ENCODE peak calls at places on chromosomes 2 and 18, in nine cellular contexts. E, Z, A, P, V, F, L, C and N are unnamed samples. For H3K4me1, the result is how much of the 10 kb centered on the place peaks cover.

GRCh38 chr2:119424284-119425118 is 7.2 kb upstream of the TMEM37 start:
- DNase-seq in F (no peak), E (no peak), Z (no peak), V (no peak), A (no peak), L (no peak), C (no peak), P (no peak), N (no peak)

GRCh38 chr2:240820607-240821428 is 799 bp upstream of the KIF1A start:
- DNase-seq in C (no peak), E (no peak), F (no peak), L (peak), V (no peak), Z (no peak), A (no peak), P (no peak), N (no peak)

GRCh38 chr2:215556979-215557378 is 121.1 kb upstream of the FN1 start:
- DNase-seq in C (no peak), P (no peak), V (no peak), A (peak), E (peak), L (no peak), F (no peak), Z (no peak), N (no peak)

GRCh38 chr2:121626777-121627524 is 22.3 kb downstream of the CLASP1 start:
- DNase-seq in L (peak), A (peak), E (peak), F (no peak), P (peak), V (peak), C (no peak), Z (peak), N (peak)

GRCh38 chr2:121686218-121686617 is 37.0 kb upstream of the CLASP1 start:
- DNase-seq in E (no peak), P (no peak), L (peak), Z (no peak), C (no peak), A (no peak), F (no peak), V (peak), N (no peak)

GRCh38 chr2:196230051-196230450 is 58.7 kb upstream of the STK17B start:
- DNase-seq in C (no peak), Z (peak), L (no peak), P (no peak), V (no peak), E (no peak), A (no peak), F (peak), N (no peak)

GRCh38 chr2:147910990-147911473 is 66.2 kb downstream of the ACVR2A start:
- DNase-seq in L (no peak), P (no peak), E (peak), V (no peak), F (peak), Z (peak), C (peak), A (peak), N (no peak)

GRCh38 chr2:17195016-17195415 is 323.2 kb downstream of the RAD51AP2 start:
- DNase-seq in L (no peak), C (no peak), E (no peak), F (no peak), A (no peak), P (no peak), Z (no peak), V (no peak), N (no peak)

GRCh38 chr18:3935316-3935715 is 485.3 kb downstream of the TGIF1 start:
- DNase-seq in Z (no peak), F (no peak), E (peak), A (no peak), P (no peak), C (no peak), L (no peak), V (no peak), N (no peak)

GRCh38 chr2:70255637-70256314 is 2.2 kb upstream of the PCYOX1 start:
- DNase-seq in L (no peak), A (no peak), E (no peak), P (no peak), C (no peak), F (no peak), V (no peak), Z (no peak), N (no peak)

GRCh38 chr2:173064231-173064805 is 11.3 kb upstream of the MAP3K20 start:
- DNase-seq in E (peak), A (peak), F (no peak), L (no peak), P (no peak), Z (no peak), V (no peak), C (no peak), N (no peak)

GRCh38 chr2:20472569-20472968 is 25.7 kb downstream of the RHOB start:
- DNase-seq in A (no peak), F (no peak), V (no peak), P (no peak), E (no peak), C (no peak), Z (no peak), L (no peak), N (no peak)

GRCh38 chr18:38545071-38545470 is 979.5 kb upstream of the CELF4 start:
- DNase-seq in F (no peak), C (no peak), L (no peak), A (peak), Z (no peak), P (no peak), E (no peak), V (no peak), N (no peak)

GRCh38 chr2:80326214-80326613 is 21.7 kb upstream of the LRRTM1 start:
- DNase-seq in A (peak), P (no peak), F (no peak), E (peak), Z (no peak), C (no peak), V (no peak), L (no peak), N (peak)

GRCh38 chr2:222903234-222904220 is 42.7 kb downstream of the ACSL3 start:
- DNase-seq in V (no peak), L (no peak), F (peak), C (no peak), Z (no peak), E (peak), P (no peak), A (peak), N (no peak)

GRCh38 chr2:218891275-218892135 is 10.9 kb downstream of the WNT10A start:
- DNase-seq in C (no peak), V (no peak), F (no peak), E (no peak), P (no peak), L (no peak), A (no peak), Z (no peak), N (no peak)

GRCh38 chr2:226652983-226653765 is 146.4 kb downstream of the IRS1 start:
- DNase-seq in F (no peak), L (no peak), P (no peak), C (no peak), V (no peak), E (peak), A (peak), Z (no peak), N (no peak)
- H3K27ac ChIP-seq in F (no peak), L (peak), P (no peak), C (peak), V (peak), E (peak), A (no peak), Z (no peak), N (no peak)

GRCh38 chr2:209946539-209946938 is 55.9 kb upstream of the RPE start:
- DNase-seq in F (no peak), P (no peak), L (no peak), A (no peak), V (no peak), E (no peak), C (no peak), Z (no peak), N (no peak)
- H3K4me1 ChIP-seq in F (under half), P (under half), L (under half), A (under half), V (under half), E (under half), C (under half), Z (under half), N (under half)

GRCh38 chr18:74489631-74490030 is 6.5 kb upstream of the CNDP2 start:
- DNase-seq in E (peak), C (no peak), Z (no peak), V (no peak), F (no peak), P (no peak), A (peak), L (no peak), N (no peak)
- H3K4me3 ChIP-seq in E (peak), C (no peak), Z (no peak), V (no peak), F (no peak), P (no peak), A (no peak), L (no peak), N (no peak)

GRCh38 chr2:42917374-42918017 is 125.1 kb upstream of the HAAO start:
- DNase-seq in V (peak), L (no peak), P (no peak), E (peak), A (peak), Z (peak), F (no peak), C (no peak), N (peak)
- H3K27ac ChIP-seq in V (peak), L (peak), P (no peak), E (peak), A (no peak), Z (peak), F (no peak), C (no peak), N (peak)

GRCh38 chr2:235029054-235029453 is 77.2 kb downstream of the SH3BP4 start:
- DNase-seq in V (no peak), E (no peak), A (no peak), P (no peak), Z (no peak), C (no peak), L (no peak), F (no peak), N (no peak)

GRCh38 chr2:235030126-235030525 is 78.3 kb downstream of the SH3BP4 start:
- DNase-seq in L (no peak), V (no peak), E (no peak), C (no peak), A (no peak), F (no peak), Z (no peak), P (no peak), N (no peak)

GRCh38 chr2:235027558-235028214 is 75.9 kb downstream of the SH3BP4 start:
- DNase-seq in Z (no peak), A (peak), V (peak), C (no peak), L (no peak), E (peak), P (no peak), F (no peak), N (no peak)

GRCh38 chr2:235026649-235027557 is 75.1 kb downstream of the SH3BP4 start:
- DNase-seq in A (peak), F (no peak), Z (peak), L (peak), V (peak), C (peak), P (no peak), E (peak), N (peak)

DNA sequence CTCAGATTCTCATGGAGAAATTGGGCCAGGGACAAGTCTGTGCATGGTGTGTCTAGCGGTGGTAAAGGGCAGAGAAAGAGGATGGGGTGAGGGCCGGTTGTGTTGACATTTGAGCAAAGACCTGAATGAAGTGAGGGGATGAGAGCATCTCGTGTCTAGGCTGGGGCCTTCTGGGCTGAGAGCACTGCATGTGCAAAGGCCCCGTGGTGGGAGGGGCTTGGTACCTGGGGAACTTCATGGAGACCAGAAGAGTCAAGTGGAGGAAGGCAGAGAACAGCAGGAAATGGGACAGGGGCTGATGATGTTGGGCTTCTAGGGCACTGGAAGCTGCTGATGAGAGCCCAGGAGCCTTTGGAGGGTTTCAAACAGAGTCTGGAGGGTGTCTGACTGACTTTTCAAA is 76.8 kb downstream of the SH3BP4 start:
- DNase-seq in L (no peak), V (no peak), C (no peak), P (no peak), A (no peak), Z (no peak), E (no peak), F (no peak), N (no peak)
- H3K4me1 ChIP-seq in L (under half), V (under half), C (under half), P (under half), A (under half), Z (under half), E (half or more), F (under half), N (under half)

DNA sequence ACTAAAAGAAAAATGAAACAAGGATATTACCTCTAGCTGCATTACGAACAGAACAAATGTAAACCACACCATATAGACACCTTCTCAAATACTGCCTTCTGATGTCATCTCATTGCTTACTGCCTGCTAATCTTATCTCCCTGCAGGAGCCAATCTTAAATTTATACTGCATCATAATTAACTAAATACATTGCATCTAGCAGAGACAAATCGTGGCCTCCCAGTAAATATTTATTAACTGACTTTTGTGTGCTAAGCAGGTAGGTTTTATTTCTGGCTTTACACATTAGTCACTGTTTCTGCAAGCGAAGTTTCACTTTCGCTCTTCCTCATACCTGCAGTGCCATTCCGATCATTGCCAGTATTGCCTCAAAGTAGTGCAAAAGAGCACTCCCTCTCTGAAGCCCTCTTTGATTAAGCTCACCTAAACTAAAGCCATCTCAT is 67.5 kb downstream of the SPATS2L start:
- DNase-seq in C (no peak), F (peak), Z (no peak), E (no peak), V (no peak), P (no peak), A (no peak), L (no peak), N (no peak)
- H3K4me3 ChIP-seq in C (no peak), F (peak), Z (no peak), E (no peak), V (no peak), P (no peak), A (no peak), L (peak), N (no peak)

GRCh38 chr2:157334797-157335196 is 9.2 kb upstream of the ERMN start:
- DNase-seq in L (no peak), Z (no peak), E (no peak), V (no peak), P (no peak), C (no peak), F (no peak), A (no peak), N (no peak)

GRCh38 chr2:157334335-157334734 is 8.7 kb upstream of the ERMN start:
- DNase-seq in A (peak), C (no peak), P (no peak), L (no peak), V (no peak), Z (no peak), E (no peak), F (no peak), N (no peak)

GRCh38 chr2:157333304-157334047 is 7.9 kb upstream of the ERMN start:
- DNase-seq in C (no peak), L (no peak), P (no peak), Z (no peak), F (no peak), V (no peak), A (no peak), E (no peak), N (no peak)

GRCh38 chr2:157329524-157329923 is 3.9 kb upstream of the ERMN start:
- DNase-seq in A (no peak), C (no peak), P (no peak), F (no peak), Z (no peak), L (no peak), V (no peak), E (no peak), N (no peak)

GRCh38 chr2:157331696-157332095 is 6.1 kb upstream of the ERMN start:
- DNase-seq in P (no peak), A (no peak), Z (no peak), F (peak), V (no peak), E (no peak), L (no peak), C (no peak), N (no peak)
- H3K27ac ChIP-seq in P (no peak), A (no peak), Z (no peak), F (peak), V (no peak), E (no peak), L (no peak), C (no peak), N (no peak)

DNA sequence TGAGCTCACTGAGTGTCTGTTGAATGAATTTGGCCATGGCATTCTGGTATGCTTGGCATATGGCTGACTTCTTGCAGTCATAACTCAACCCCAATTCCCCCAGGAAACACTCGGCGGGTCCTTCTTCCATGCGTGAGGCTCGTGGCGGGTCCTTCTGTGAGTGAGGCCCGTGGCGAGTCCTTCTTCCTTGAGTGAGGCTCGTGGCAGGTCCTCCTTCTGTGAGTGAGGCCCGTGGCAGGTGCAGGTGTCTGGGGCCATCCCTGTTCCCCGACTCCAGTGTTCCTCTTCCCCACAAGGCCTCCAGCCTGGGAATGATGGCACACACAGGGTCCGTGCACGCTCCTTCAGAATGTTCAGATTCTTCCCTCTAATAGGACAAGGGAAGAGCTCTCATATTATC is 169.0 kb downstream of the EIPR1 start:
- DNase-seq in V (no peak), E (no peak), C (no peak), F (no peak), A (no peak), Z (no peak), L (no peak), P (no peak), N (no peak)
- H3K4me1 ChIP-seq in V (under half), E (under half), C (under half), F (under half), A (under half), Z (under half), L (under half), P (under half), N (under half)

GRCh38 chr2:157269060-157269459 is 11.6 kb downstream of the GALNT5 start:
- DNase-seq in A (no peak), V (no peak), C (no peak), F (no peak), E (no peak), Z (no peak), P (no peak), L (no peak), N (no peak)
- H3K4me3 ChIP-seq in A (no peak), V (no peak), C (no peak), F (no peak), E (no peak), Z (no peak), P (no peak), L (no peak), N (no peak)